ENCODE peak calls at places on chromosomes 12 and 14, in ten cellular contexts. H is HFF-Myc; K is NCI-H2081; O is RPMI8226; A is testis; I is ureter; R is EH; V is progenitor cell of endocrine pancreas; J is activated CD8-positive, alpha-beta memory T cell treated with anti-CD3 and anti-CD28 coated beads for 24 hours; Z is A673. D is an unnamed sample.

GRCh38 chr12:7645395-7646177 is 20.1 kb downstream of the APOBEC1 start:
- DNase-seq in A (peak), K (no peak), Z (peak), O (peak), H (no peak), V (no peak), I (no peak), J (no peak), R (peak), D (no peak)

GRCh38 chr12:109781668-109782321 is 51.4 kb downstream of the TRPV4 start:
- DNase-seq in H (no peak), Z (no peak), I (no peak), O (no peak), A (no peak), J (no peak), V (no peak), R (no peak), K (no peak), D (no peak)

GRCh38 chr12:43740511-43741100 is 18.0 kb downstream of the PUS7L start:
- DNase-seq in O (no peak), I (no peak), A (no peak), H (no peak), R (peak), J (no peak), V (no peak), K (no peak), Z (no peak), D (no peak)

GRCh38 chr12:80684077-80684495 is 23.3 kb upstream of the MYF6 start:
- DNase-seq in H (no peak), V (no peak), J (no peak), R (no peak), A (no peak), O (no peak), I (no peak), Z (no peak), K (peak), D (no peak)

GRCh38 chr12:105724651-105725050 is 394.2 kb downstream of the C12orf75 start:
- DNase-seq in R (no peak), H (no peak), A (no peak), K (no peak), I (no peak), J (no peak), O (no peak), V (no peak), Z (no peak), D (no peak)

GRCh38 chr12:112961536-112961935 is 16.8 kb upstream of the OAS2 start:
- DNase-seq in R (no peak), I (no peak), H (no peak), Z (no peak), O (no peak), K (no peak), J (no peak), A (no peak), V (no peak), D (no peak)

GRCh38 chr12:47223848-47224213 is 144.1 kb upstream of the AMIGO2 start:
- DNase-seq in V (no peak), K (no peak), J (no peak), R (no peak), Z (no peak), H (no peak), A (peak), O (no peak), I (no peak), D (no peak)

GRCh38 chr12:117090816-117091711 is 8.2 kb downstream of the TESC start:
- DNase-seq in J (no peak), H (no peak), O (no peak), V (no peak), I (no peak), Z (no peak), K (no peak), R (no peak), A (no peak), D (no peak)

GRCh38 chr14:20802341-20803084 is at the start of gene RNASE1:
- DNase-seq in V (no peak), Z (no peak), H (no peak), J (no peak), I (no peak), R (no peak), O (no peak), K (no peak), A (peak), D (no peak)

GRCh38 chr12:47987411-47988072 is 16.7 kb downstream of the COL2A1 start:
- DNase-seq in A (no peak), O (no peak), Z (no peak), H (no peak), I (no peak), R (peak), K (no peak), V (no peak), J (no peak), D (no peak)

GRCh38 chr12:55728185-55728931 is 451 bp downstream of the CD63 start:
- DNase-seq in A (peak), R (peak), V (peak), O (peak), Z (peak), I (peak), J (peak), K (peak), H (no peak), D (no peak)